ENCODE peak calls at places on chromosomes 16 and 17, in nine cellular contexts. S, G, X, F, L, C, M, D and A are unnamed samples.

GRCh38 chr17:72118588-72119279 is 2.1 kb upstream of the SOX9 start:
- DNase-seq in C (no peak), S (peak), X (no peak), F (peak), G (peak), L (peak), D (peak), M (peak), A (peak)

GRCh38 chr17:58250344-58251011 is 12.1 kb downstream of the LPO start:
- DNase-seq in X (no peak), G (no peak), S (no peak), M (no peak), L (no peak), D (no peak), F (no peak), C (no peak), A (no peak)

GRCh38 chr17:3710951-3711383 is 12.7 kb upstream of the HASPIN start:
- DNase-seq in C (no peak), D (no peak), M (no peak), L (peak), F (no peak), G (no peak), X (peak), S (peak), A (no peak)

GRCh38 chr17:40888321-40888720 is 3.3 kb upstream of the KRT20 start:
- DNase-seq in D (no peak), L (no peak), G (no peak), F (no peak), M (no peak), C (no peak), X (no peak), S (no peak), A (no peak)

GRCh38 chr16:48136547-48137360 is 19.0 kb downstream of the ABCC12 start:
- DNase-seq in S (no peak), F (no peak), M (no peak), X (no peak), D (no peak), G (no peak), L (no peak), C (no peak), A (no peak)

GRCh38 chr16:22670551-22670970 is 143.4 kb upstream of the HS3ST2 start:
- DNase-seq in M (no peak), C (no peak), D (no peak), G (no peak), L (no peak), S (no peak), F (no peak), X (peak), A (no peak)

GRCh38 chr16:48524348-48525200 is 85.4 kb downstream of the N4BP1 start:
- DNase-seq in X (no peak), F (no peak), M (no peak), S (no peak), D (no peak), L (no peak), G (no peak), C (no peak), A (peak)

GRCh38 chr17:56681561-56682266 is 88.2 kb downstream of the NOG start:
- DNase-seq in L (peak), F (no peak), X (no peak), M (no peak), G (peak), D (no peak), S (peak), C (peak), A (no peak)

GRCh38 chr17:3004150-3004801 is 59.1 kb downstream of the OR1D5 start:
- DNase-seq in G (peak), S (peak), F (peak), X (peak), D (peak), C (peak), M (peak), L (peak), A (peak)

GRCh38 chr17:45077643-45078042 is 16.5 kb downstream of the NMT1 start:
- DNase-seq in L (no peak), S (no peak), G (no peak), M (no peak), X (no peak), D (no peak), C (peak), F (no peak), A (no peak)

GRCh38 chr16:67431805-67432476 is 1.0 kb downstream of the HSD11B2 start:
- DNase-seq in F (no peak), X (no peak), S (no peak), C (no peak), G (no peak), M (no peak), D (no peak), L (no peak), A (no peak)

GRCh38 chr17:49843774-49844350 is 4.0 kb downstream of the TAC4 start:
- DNase-seq in C (no peak), X (no peak), G (no peak), S (no peak), M (no peak), L (peak), D (no peak), F (no peak), A (no peak)

GRCh38 chr16:10078541-10078949 is 103.7 kb downstream of the GRIN2A start:
- DNase-seq in G (no peak), D (no peak), S (no peak), X (no peak), C (no peak), L (no peak), M (no peak), F (no peak), A (no peak)

GRCh38 chr16:57537596-57538234 is 1.3 kb upstream of the CCDC102A start:
- DNase-seq in C (no peak), F (no peak), L (no peak), M (no peak), G (no peak), X (no peak), S (no peak), D (no peak), A (no peak)

GRCh38 chr16:23081675-23082119 is 67.6 kb downstream of the USP31 start:
- DNase-seq in F (no peak), G (no peak), S (no peak), D (no peak), M (no peak), X (no peak), C (no peak), L (peak), A (no peak)

GRCh38 chr17:58974354-58974753 is 132.3 kb downstream of the TRIM37 start:
- DNase-seq in C (no peak), S (no peak), G (no peak), D (no peak), X (no peak), M (no peak), L (no peak), F (no peak), A (no peak)

GRCh38 chr16:85316321-85316919 is 204.1 kb upstream of the CIBAR2 start:
- DNase-seq in S (peak), M (peak), D (peak), F (no peak), C (peak), G (no peak), X (peak), L (peak), A (peak)

GRCh38 chr16:20674684-20675487 is 22.6 kb downstream of the ACSM1 start:
- DNase-seq in C (peak), L (no peak), D (no peak), S (no peak), F (no peak), X (no peak), M (no peak), G (no peak), A (no peak)

GRCh38 chr16:52657924-52658323 is 111.0 kb upstream of the TOX3 start:
- DNase-seq in F (no peak), S (no peak), L (no peak), M (no peak), X (no peak), C (no peak), D (no peak), G (no peak), A (no peak)

GRCh38 chr17:44362964-44363612 is 565 bp downstream of the FAM171A2 start:
- DNase-seq in G (no peak), D (no peak), X (no peak), C (no peak), M (no peak), F (no peak), L (no peak), S (no peak), A (no peak)

GRCh38 chr16:23148513-23149266 is 562 bp downstream of the USP31 start:
- DNase-seq in G (no peak), D (peak), C (no peak), F (peak), X (peak), L (peak), S (peak), M (peak), A (peak)

GRCh38 chr16:84350611-84351400 is 17.5 kb upstream of the ATP2C2 start:
- DNase-seq in L (no peak), G (no peak), F (no peak), S (no peak), X (no peak), M (no peak), C (no peak), D (no peak), A (no peak)

GRCh38 chr16:12845282-12845681 is 41.6 kb upstream of the CPPED1 start:
- DNase-seq in G (no peak), C (no peak), S (no peak), D (no peak), L (no peak), M (no peak), F (no peak), X (no peak), A (no peak)

GRCh38 chr17:879546-879945 is 97.4 kb downstream of the MRM3 start:
- DNase-seq in F (peak), S (no peak), X (peak), C (peak), G (no peak), M (peak), D (peak), L (peak), A (peak)

GRCh38 chr16:68085259-68086071 is at the start of gene NFATC3:
- DNase-seq in G (peak), D (peak), S (peak), X (peak), C (peak), F (peak), L (peak), M (peak), A (peak)